ENCODE peak calls at places on chromosomes 16 and 17, in ten cellular contexts. One of them, this sample, is unnamed.

GRCh38 chr16:56988161-56988947 is 1.0 kb upstream of the NLRC5 start:
- DNase-seq in cardiac fibroblast: no peak
- DNase-seq in AG09309: no peak
- DNase-seq in suprapubic skin: peak
- DNase-seq in fibroblast of pulmonary artery: no peak
- DNase-seq in IMR-90: peak
- DNase-seq in astrocyte of the spinal cord: no peak
- DNase-seq in choroid plexus epithelial cell: peak
- DNase-seq in Panc1: no peak
- DNase-seq in CD8-positive, alpha-beta T cell: no peak
- DNase-seq in this sample: peak

GRCh38 chr17:34820166-34820920 is 140.9 kb downstream of the CCT6B start:
- DNase-seq in cardiac fibroblast: no peak
- DNase-seq in AG09309: no peak
- DNase-seq in suprapubic skin: no peak
- DNase-seq in fibroblast of pulmonary artery: no peak
- DNase-seq in IMR-90: no peak
- DNase-seq in astrocyte of the spinal cord: no peak
- DNase-seq in choroid plexus epithelial cell: no peak
- DNase-seq in Panc1: no peak
- DNase-seq in CD8-positive, alpha-beta T cell: no peak
- DNase-seq in this sample: no peak

GRCh38 chr17:49465352-49465751 is 29.7 kb upstream of the NGFR start:
- DNase-seq in cardiac fibroblast: no peak
- DNase-seq in AG09309: no peak
- DNase-seq in suprapubic skin: no peak
- DNase-seq in fibroblast of pulmonary artery: no peak
- DNase-seq in IMR-90: no peak
- DNase-seq in astrocyte of the spinal cord: no peak
- DNase-seq in choroid plexus epithelial cell: no peak
- DNase-seq in Panc1: no peak
- DNase-seq in CD8-positive, alpha-beta T cell: no peak
- DNase-seq in this sample: no peak

GRCh38 chr17:80822700-80823410 is 168.8 kb upstream of the CHMP6 start:
- DNase-seq in cardiac fibroblast: no peak
- DNase-seq in AG09309: no peak
- DNase-seq in suprapubic skin: no peak
- DNase-seq in fibroblast of pulmonary artery: no peak
- DNase-seq in IMR-90: no peak
- DNase-seq in astrocyte of the spinal cord: no peak
- DNase-seq in choroid plexus epithelial cell: no peak
- DNase-seq in Panc1: no peak
- DNase-seq in CD8-positive, alpha-beta T cell: no peak
- DNase-seq in this sample: no peak

GRCh38 chr16:74480150-74481029 is 59.1 kb upstream of the CLEC18B start:
- DNase-seq in cardiac fibroblast: peak
- DNase-seq in AG09309: no peak
- DNase-seq in suprapubic skin: no peak
- DNase-seq in fibroblast of pulmonary artery: peak
- DNase-seq in IMR-90: no peak
- DNase-seq in astrocyte of the spinal cord: peak
- DNase-seq in choroid plexus epithelial cell: peak
- DNase-seq in Panc1: no peak
- DNase-seq in CD8-positive, alpha-beta T cell: no peak
- DNase-seq in this sample: peak

GRCh38 chr17:38558751-38559024 is 47.1 kb downstream of the SRCIN1 start:
- DNase-seq in cardiac fibroblast: no peak
- DNase-seq in AG09309: no peak
- DNase-seq in suprapubic skin: no peak
- DNase-seq in fibroblast of pulmonary artery: no peak
- DNase-seq in IMR-90: no peak
- DNase-seq in astrocyte of the spinal cord: no peak
- DNase-seq in choroid plexus epithelial cell: no peak
- DNase-seq in Panc1: no peak
- DNase-seq in CD8-positive, alpha-beta T cell: no peak
- DNase-seq in this sample: no peak

GRCh38 chr16:58307583-58308312 is 12.9 kb upstream of the PRSS54 start:
- DNase-seq in cardiac fibroblast: no peak
- DNase-seq in AG09309: no peak
- DNase-seq in suprapubic skin: no peak
- DNase-seq in fibroblast of pulmonary artery: no peak
- DNase-seq in IMR-90: no peak
- DNase-seq in astrocyte of the spinal cord: no peak
- DNase-seq in choroid plexus epithelial cell: no peak
- DNase-seq in Panc1: no peak
- DNase-seq in CD8-positive, alpha-beta T cell: no peak
- DNase-seq in this sample: no peak

GRCh38 chr16:75097941-75098897 is 18.4 kb downstream of the LDHD start:
- DNase-seq in cardiac fibroblast: no peak
- DNase-seq in AG09309: no peak
- DNase-seq in suprapubic skin: no peak
- DNase-seq in fibroblast of pulmonary artery: no peak
- DNase-seq in IMR-90: no peak
- DNase-seq in astrocyte of the spinal cord: no peak
- DNase-seq in choroid plexus epithelial cell: no peak
- DNase-seq in Panc1: no peak
- DNase-seq in CD8-positive, alpha-beta T cell: peak
- DNase-seq in this sample: no peak

GRCh38 chr17:45894022-45894784 is at the start of gene MAPT:
- DNase-seq in cardiac fibroblast: peak
- DNase-seq in AG09309: peak
- DNase-seq in suprapubic skin: peak
- DNase-seq in fibroblast of pulmonary artery: peak
- DNase-seq in IMR-90: peak
- DNase-seq in astrocyte of the spinal cord: peak
- DNase-seq in choroid plexus epithelial cell: peak
- DNase-seq in Panc1: peak
- DNase-seq in CD8-positive, alpha-beta T cell: peak
- DNase-seq in this sample: peak

GRCh38 chr17:45893725-45894021 is 681 bp upstream of the MAPT start:
- DNase-seq in cardiac fibroblast: no peak
- DNase-seq in AG09309: no peak
- DNase-seq in suprapubic skin: no peak
- DNase-seq in fibroblast of pulmonary artery: no peak
- DNase-seq in IMR-90: no peak
- DNase-seq in astrocyte of the spinal cord: no peak
- DNase-seq in choroid plexus epithelial cell: no peak
- DNase-seq in Panc1: no peak
- DNase-seq in CD8-positive, alpha-beta T cell: no peak
- DNase-seq in this sample: no peak

GRCh38 chr17:45896803-45897693 is 2.7 kb downstream of the MAPT start:
- DNase-seq in cardiac fibroblast: no peak
- DNase-seq in AG09309: no peak
- DNase-seq in suprapubic skin: no peak
- DNase-seq in fibroblast of pulmonary artery: no peak
- DNase-seq in IMR-90: no peak
- DNase-seq in astrocyte of the spinal cord: peak
- DNase-seq in choroid plexus epithelial cell: no peak
- DNase-seq in Panc1: no peak
- DNase-seq in CD8-positive, alpha-beta T cell: no peak
- DNase-seq in this sample: no peak

GRCh38 chr17:45895969-45896793 is 1.8 kb downstream of the MAPT start:
- DNase-seq in cardiac fibroblast: no peak
- DNase-seq in AG09309: no peak
- DNase-seq in suprapubic skin: no peak
- DNase-seq in fibroblast of pulmonary artery: no peak
- DNase-seq in IMR-90: no peak
- DNase-seq in astrocyte of the spinal cord: peak
- DNase-seq in choroid plexus epithelial cell: peak
- DNase-seq in Panc1: no peak
- DNase-seq in CD8-positive, alpha-beta T cell: no peak
- DNase-seq in this sample: peak

DNA sequence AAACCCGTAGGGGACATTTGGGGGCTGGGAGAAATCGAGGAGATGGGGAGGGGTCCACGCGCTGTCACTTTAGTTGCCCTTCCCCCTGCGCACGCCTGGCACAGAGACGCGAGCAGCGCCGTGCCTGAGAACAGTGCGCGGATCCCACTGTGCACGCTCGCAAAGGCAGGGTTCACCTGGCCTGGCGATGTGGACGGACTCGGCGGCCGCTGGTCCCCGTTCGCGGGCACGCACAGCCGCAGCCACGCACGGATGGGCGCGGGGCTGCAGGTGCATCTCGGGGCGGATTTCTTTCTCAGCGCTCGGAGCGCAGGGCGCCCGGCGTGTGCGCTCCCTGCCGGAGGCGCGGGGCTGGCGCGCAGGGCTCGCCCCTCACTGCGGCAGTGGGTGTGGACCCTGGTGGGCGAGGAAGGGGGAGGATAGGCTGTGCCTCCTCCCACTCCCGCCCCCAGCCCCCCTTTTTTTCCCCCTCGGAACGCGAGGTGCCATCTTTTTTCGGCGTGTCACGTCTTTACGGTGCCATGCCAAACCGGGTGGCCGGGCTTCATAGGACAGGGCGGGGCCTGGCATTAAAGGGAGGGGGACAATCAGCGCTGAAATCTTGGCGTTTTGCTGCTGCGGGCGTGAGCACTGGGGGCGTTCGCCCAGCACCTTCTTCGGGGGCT is 1.1 kb downstream of the MAPT start:
- DNase-seq in cardiac fibroblast: no peak
- DNase-seq in AG09309: no peak
- DNase-seq in suprapubic skin: no peak
- DNase-seq in fibroblast of pulmonary artery: no peak
- DNase-seq in IMR-90: no peak
- DNase-seq in astrocyte of the spinal cord: peak
- DNase-seq in choroid plexus epithelial cell: peak
- DNase-seq in Panc1: no peak
- DNase-seq in CD8-positive, alpha-beta T cell: peak
- DNase-seq in this sample: no peak
- TF ChIP-seq CTCF in cardiac fibroblast: no peak
- TF ChIP-seq CTCF in AG09309: no peak
- TF ChIP-seq CTCF in suprapubic skin: no peak
- TF ChIP-seq CTCF in fibroblast of pulmonary artery: no peak
- TF ChIP-seq CTCF in IMR-90: no peak
- TF ChIP-seq CTCF in astrocyte of the spinal cord: peak
- TF ChIP-seq CTCF in choroid plexus epithelial cell: no peak
- TF ChIP-seq CTCF in Panc1: peak
- TF ChIP-seq CTCF in CD8-positive, alpha-beta T cell: no peak
- TF ChIP-seq CTCF in this sample: no peak

DNA sequence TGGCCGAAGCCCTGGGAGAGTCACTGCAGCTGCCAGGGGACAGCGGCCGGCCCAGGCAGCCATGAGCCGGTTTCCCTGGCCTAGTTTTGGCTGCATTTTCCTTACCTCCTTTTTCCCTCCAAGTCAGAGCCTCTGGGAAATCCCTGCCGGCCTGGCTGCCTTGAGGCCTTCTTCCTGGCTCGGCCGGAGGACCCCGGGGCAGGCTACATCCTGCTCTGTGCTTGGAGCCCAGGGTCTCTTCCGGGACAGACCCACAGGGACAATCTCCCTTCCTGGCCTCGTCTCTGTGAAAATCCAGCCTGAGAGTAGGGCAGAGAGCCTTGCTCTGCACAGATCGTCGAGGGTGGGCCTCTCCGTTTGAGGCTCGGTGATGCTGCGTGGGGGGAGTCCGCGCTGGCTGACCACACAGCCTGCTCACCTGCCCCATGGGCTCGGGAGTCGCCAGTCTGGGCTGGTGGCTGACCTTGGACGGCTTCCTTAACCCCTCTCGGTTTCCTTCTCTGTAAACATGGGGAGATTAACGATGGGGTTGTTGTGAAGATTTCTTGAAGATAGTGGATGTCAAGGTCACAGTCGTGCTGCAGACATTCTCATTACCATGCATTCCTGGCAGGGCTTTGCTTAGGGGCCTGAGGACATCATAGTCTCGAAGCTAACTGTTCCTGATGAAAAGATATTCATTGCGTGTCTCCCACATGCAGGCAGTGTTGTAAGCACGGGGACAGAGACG is 34.8 kb upstream of the CIBAR2 start:
- DNase-seq in cardiac fibroblast: no peak
- DNase-seq in AG09309: no peak
- DNase-seq in suprapubic skin: no peak
- DNase-seq in fibroblast of pulmonary artery: no peak
- DNase-seq in IMR-90: no peak
- DNase-seq in astrocyte of the spinal cord: no peak
- DNase-seq in choroid plexus epithelial cell: no peak
- DNase-seq in Panc1: no peak
- DNase-seq in CD8-positive, alpha-beta T cell: no peak
- DNase-seq in this sample: no peak
- H3K4me3 ChIP-seq in cardiac fibroblast: no peak
- H3K4me3 ChIP-seq in AG09309: no peak
- H3K4me3 ChIP-seq in suprapubic skin: no peak
- H3K4me3 ChIP-seq in fibroblast of pulmonary artery: no peak
- H3K4me3 ChIP-seq in IMR-90: no peak
- H3K4me3 ChIP-seq in astrocyte of the spinal cord: no peak
- H3K4me3 ChIP-seq in choroid plexus epithelial cell: no peak
- H3K4me3 ChIP-seq in Panc1: no peak
- H3K4me3 ChIP-seq in CD8-positive, alpha-beta T cell: no peak
- H3K4me3 ChIP-seq in this sample: no peak

DNA sequence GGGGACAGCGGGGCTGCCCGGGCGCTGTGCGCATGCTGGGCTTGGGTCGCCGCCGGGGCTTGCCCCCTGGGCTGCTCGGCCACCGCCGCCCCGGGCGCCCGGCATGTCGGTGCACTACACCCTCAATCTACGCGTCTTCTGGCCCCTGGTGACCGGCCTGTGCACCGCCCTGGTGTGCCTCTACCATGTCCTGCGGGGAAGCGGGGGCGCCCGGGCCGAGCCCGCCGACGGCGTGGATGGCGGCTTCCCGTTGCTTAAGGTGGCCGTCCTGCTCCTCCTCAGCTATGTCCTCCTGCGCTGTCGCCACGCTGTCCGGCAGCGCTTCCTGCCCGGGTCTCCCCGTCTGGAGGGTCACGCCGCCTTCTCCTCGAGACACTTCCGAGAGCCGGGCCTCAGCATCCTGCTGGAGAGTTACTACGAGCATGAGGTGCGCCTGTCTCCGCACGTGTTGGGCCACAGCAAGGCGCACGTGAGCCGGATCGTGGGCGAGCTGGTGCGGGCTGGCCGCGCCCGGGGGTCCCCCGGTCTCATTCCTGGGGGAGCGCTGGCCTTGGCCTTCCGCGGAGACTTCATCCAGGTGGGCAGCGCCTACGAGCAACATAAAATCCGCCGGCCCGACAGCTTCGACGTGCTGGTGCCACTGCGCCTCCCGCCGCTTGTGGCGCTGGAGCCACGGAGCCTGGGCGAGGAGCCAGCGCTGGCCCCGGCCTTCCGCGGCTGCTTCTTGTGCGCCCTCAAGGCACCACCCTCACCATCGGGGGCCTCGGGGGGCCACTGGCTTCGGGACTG is 789 bp downstream of the ITPRIPL2 start:
- DNase-seq in cardiac fibroblast: peak
- DNase-seq in AG09309: no peak
- DNase-seq in suprapubic skin: peak
- DNase-seq in fibroblast of pulmonary artery: peak
- DNase-seq in IMR-90: peak
- DNase-seq in astrocyte of the spinal cord: peak
- DNase-seq in choroid plexus epithelial cell: peak
- DNase-seq in Panc1: no peak
- DNase-seq in CD8-positive, alpha-beta T cell: no peak
- DNase-seq in this sample: peak
- TF ChIP-seq CTCF in cardiac fibroblast: no peak
- TF ChIP-seq CTCF in AG09309: no peak
- TF ChIP-seq CTCF in suprapubic skin: no peak
- TF ChIP-seq CTCF in fibroblast of pulmonary artery: no peak
- TF ChIP-seq CTCF in IMR-90: no peak
- TF ChIP-seq CTCF in astrocyte of the spinal cord: peak
- TF ChIP-seq CTCF in choroid plexus epithelial cell: no peak
- TF ChIP-seq CTCF in Panc1: no peak
- TF ChIP-seq CTCF in CD8-positive, alpha-beta T cell: no peak
- TF ChIP-seq CTCF in this sample: peak

GRCh38 chr17:28613916-28614315 is at the start of gene RSKR:
- DNase-seq in cardiac fibroblast: no peak
- DNase-seq in AG09309: no peak
- DNase-seq in suprapubic skin: no peak
- DNase-seq in fibroblast of pulmonary artery: peak
- DNase-seq in IMR-90: no peak
- DNase-seq in astrocyte of the spinal cord: no peak
- DNase-seq in choroid plexus epithelial cell: no peak
- DNase-seq in Panc1: no peak
- DNase-seq in CD8-positive, alpha-beta T cell: no peak
- DNase-seq in this sample: no peak

GRCh38 chr17:28616281-28616680 is 2.3 kb upstream of the RSKR start:
- DNase-seq in cardiac fibroblast: no peak
- DNase-seq in AG09309: no peak
- DNase-seq in suprapubic skin: no peak
- DNase-seq in fibroblast of pulmonary artery: no peak
- DNase-seq in IMR-90: no peak
- DNase-seq in astrocyte of the spinal cord: no peak
- DNase-seq in choroid plexus epithelial cell: no peak
- DNase-seq in Panc1: no peak
- DNase-seq in CD8-positive, alpha-beta T cell: no peak
- DNase-seq in this sample: no peak

GRCh38 chr17:28612936-28613872 is 781 bp downstream of the RSKR start:
- DNase-seq in cardiac fibroblast: peak
- DNase-seq in AG09309: no peak
- DNase-seq in suprapubic skin: no peak
- DNase-seq in fibroblast of pulmonary artery: peak
- DNase-seq in IMR-90: peak
- DNase-seq in astrocyte of the spinal cord: peak
- DNase-seq in choroid plexus epithelial cell: peak
- DNase-seq in Panc1: peak
- DNase-seq in CD8-positive, alpha-beta T cell: peak
- DNase-seq in this sample: peak

GRCh38 chr17:28612531-28612930 is 1.5 kb downstream of the RSKR start:
- DNase-seq in cardiac fibroblast: no peak
- DNase-seq in AG09309: no peak
- DNase-seq in suprapubic skin: no peak
- DNase-seq in fibroblast of pulmonary artery: no peak
- DNase-seq in IMR-90: no peak
- DNase-seq in astrocyte of the spinal cord: no peak
- DNase-seq in choroid plexus epithelial cell: no peak
- DNase-seq in Panc1: no peak
- DNase-seq in CD8-positive, alpha-beta T cell: no peak
- DNase-seq in this sample: no peak

DNA sequence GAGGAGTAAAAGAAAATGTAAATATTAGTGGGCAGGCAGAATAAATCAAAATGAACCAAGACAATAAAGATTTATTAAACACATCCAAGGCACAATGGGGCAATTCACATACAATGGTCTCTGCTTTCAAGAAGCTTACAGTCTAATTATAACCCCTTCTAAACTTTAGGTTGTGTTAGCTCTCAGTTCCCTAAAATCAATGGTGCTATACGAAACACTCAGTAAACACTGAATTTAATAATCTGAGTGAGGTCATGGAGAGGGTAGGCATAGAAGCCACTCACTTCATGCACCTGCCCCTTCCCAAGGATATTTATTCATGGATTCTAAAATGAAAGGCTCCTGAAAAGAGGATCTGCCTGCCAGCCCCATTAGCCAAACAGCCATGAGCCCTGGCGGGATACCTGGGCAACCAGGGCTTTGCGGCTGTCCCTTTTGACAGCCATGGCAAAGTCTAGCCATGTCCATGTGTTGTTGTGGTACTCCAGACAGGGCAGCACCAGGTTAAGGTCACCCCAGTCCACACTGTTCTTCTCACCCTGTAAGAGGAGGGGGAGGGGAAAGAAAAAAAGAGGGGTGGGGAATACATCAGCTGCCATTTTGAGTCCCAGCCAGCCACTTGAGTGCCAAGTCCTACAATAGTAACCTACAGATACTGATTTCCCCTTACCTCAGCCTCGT is 1.4 kb upstream of the RSKR start:
- DNase-seq in cardiac fibroblast: no peak
- DNase-seq in AG09309: no peak
- DNase-seq in suprapubic skin: no peak
- DNase-seq in fibroblast of pulmonary artery: no peak
- DNase-seq in IMR-90: no peak
- DNase-seq in astrocyte of the spinal cord: no peak
- DNase-seq in choroid plexus epithelial cell: no peak
- DNase-seq in Panc1: no peak
- DNase-seq in CD8-positive, alpha-beta T cell: no peak
- DNase-seq in this sample: no peak
- H3K4me3 ChIP-seq in cardiac fibroblast: no peak
- H3K4me3 ChIP-seq in AG09309: no peak
- H3K4me3 ChIP-seq in suprapubic skin: no peak
- H3K4me3 ChIP-seq in fibroblast of pulmonary artery: no peak
- H3K4me3 ChIP-seq in IMR-90: no peak
- H3K4me3 ChIP-seq in astrocyte of the spinal cord: no peak
- H3K4me3 ChIP-seq in choroid plexus epithelial cell: no peak
- H3K4me3 ChIP-seq in Panc1: no peak
- H3K4me3 ChIP-seq in CD8-positive, alpha-beta T cell: no peak
- H3K4me3 ChIP-seq in this sample: no peak